ENCODE peak calls at places on chromosomes 12 and 14, in seven cellular contexts. F is CD8-positive, alpha-beta T cell; J is mucosa of descending colon; X is Caco-2; A is HCT116; Z is heart left ventricle; O is left lung. M is an unnamed sample.

GRCh38 chr12:98736352-98737326 is 91.5 kb downstream of the APAF1 start:
- DNase-seq in O (no peak), A (no peak), Z (no peak), X (no peak), F (no peak), J (no peak), M (no peak)

GRCh38 chr14:92507174-92507768 is 6.3 kb upstream of the RIN3 start:
- DNase-seq in X (no peak), F (no peak), Z (no peak), J (peak; percentile 89), O (peak; percentile 83), A (peak; percentile 33), M (peak; percentile 85)

GRCh38 chr12:76303365-76303764 is 44.9 kb downstream of the BBS10 start:
- DNase-seq in A (no peak), J (no peak), Z (no peak), O (no peak), F (no peak), X (no peak), M (no peak)

GRCh38 chr12:7970475-7971252 is 34.7 kb upstream of the SLC2A3 start:
- DNase-seq in F (peak; percentile 61), X (peak; percentile 99), J (peak; percentile 82), A (peak; percentile 61), Z (peak; percentile 95), O (peak; percentile 91), M (peak; percentile 95)

GRCh38 chr12:51954465-51955361 is 3.2 kb downstream of the ACVR1B start:
- DNase-seq in Z (no peak), A (no peak), X (no peak), J (no peak), O (no peak), F (no peak), M (no peak)

GRCh38 chr14:93800038-93800937 is 12.0 kb upstream of the PRIMA1 start:
- DNase-seq in F (no peak), Z (no peak), O (no peak), X (no peak), A (no peak), J (no peak), M (no peak)

GRCh38 chr14:85444685-85445084 is 85.3 kb upstream of the FLRT2 start:
- DNase-seq in A (no peak), X (no peak), F (no peak), J (no peak), Z (no peak), O (peak; percentile 34), M (no peak)

GRCh38 chr12:104514127-104514810 is 57.5 kb downstream of the CHST11 start:
- DNase-seq in Z (no peak), X (no peak), A (no peak), O (no peak), F (no peak), J (no peak), M (no peak)

GRCh38 chr12:14514946-14515345 is 52.7 kb downstream of the PLBD1 start:
- DNase-seq in X (no peak), A (no peak), J (no peak), Z (no peak), F (no peak), O (no peak), M (no peak)

GRCh38 chr14:70020350-70021170 is 141.3 kb downstream of the SMOC1 start:
- DNase-seq in F (no peak), J (no peak), O (no peak), Z (no peak), A (no peak), X (no peak), M (no peak)

GRCh38 chr12:124498178-124498869 is 69.1 kb downstream of the NCOR2 start:
- DNase-seq in X (no peak), A (no peak), Z (peak; percentile 58), F (no peak), O (no peak), J (no peak), M (no peak)
- H3K4me1 ChIP-seq in X (peaks cover 43% of the 10 kb centered on the region), A (peaks cover 23% of the 10 kb centered on the region), Z (peaks cover 92% of the 10 kb centered on the region), F (peaks cover 16% of the 10 kb centered on the region), O (peaks cover 67% of the 10 kb centered on the region), J (no peaks in the 10 kb centered on the region), M (peaks cover 68% of the 10 kb centered on the region)

DNA sequence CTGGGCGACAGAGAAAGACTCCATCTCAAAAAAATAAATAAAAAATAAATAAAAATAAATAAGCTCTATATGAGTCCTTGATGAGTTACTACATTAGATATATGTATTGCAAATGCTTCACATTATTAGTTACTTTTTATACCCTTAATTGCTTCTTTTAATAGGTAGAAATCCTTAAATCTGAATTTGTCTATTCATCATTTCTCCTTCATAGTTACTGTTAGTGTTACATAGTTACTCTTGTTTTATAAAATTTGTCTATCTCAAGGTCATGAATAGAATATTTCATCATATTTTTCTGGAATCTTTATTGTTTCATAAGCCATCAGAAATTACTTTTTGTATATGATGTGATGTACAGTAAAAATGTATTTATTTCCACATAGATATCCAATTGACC is 1624.8 kb upstream of the FLRT2 start:
- DNase-seq in J (no peak), A (no peak), O (no peak), F (no peak), Z (no peak), X (no peak), M (no peak)
- H3K36me3 ChIP-seq in J (no peaks in the 10 kb centered on the region), A (no peaks in the 10 kb centered on the region), O (no peaks in the 10 kb centered on the region), F (no peaks in the 10 kb centered on the region), Z (no peaks in the 10 kb centered on the region), X (no peaks in the 10 kb centered on the region), M (no peaks in the 10 kb centered on the region)

GRCh38 chr12:68804654-68805591 is 3.1 kb upstream of the MDM2 start:
- DNase-seq in O (no peak), Z (no peak), J (peak; percentile 42), X (peak; percentile 46), F (no peak), A (no peak), M (no peak)
- H3K4me3 ChIP-seq in O (no peak overlapping the region), Z (no peak overlapping the region), J (no peak overlapping the region), X (no peak overlapping the region), F (no peak overlapping the region), A (no peak overlapping the region), M (no peak overlapping the region)

GRCh38 chr12:6180300-6181051 is 19.7 kb upstream of the CD9 start:
- DNase-seq in J (peak; percentile 60), O (peak; percentile 72), F (no peak), A (peak; percentile 15), X (no peak), Z (peak; percentile 85), M (peak; percentile 75)
- H3K4me1 ChIP-seq in J (peaks cover 23% of the 10 kb centered on the region), O (peaks cover 55% of the 10 kb centered on the region), F (no peaks in the 10 kb centered on the region), A (peaks cover 16% of the 10 kb centered on the region), X (peaks cover 40% of the 10 kb centered on the region), Z (peaks cover 50% of the 10 kb centered on the region), M (peaks cover 51% of the 10 kb centered on the region)

GRCh38 chr14:64215978-64216377 is 78.2 kb downstream of the ESR2 start:
- DNase-seq in O (no peak), A (no peak), X (no peak), Z (no peak), J (no peak), F (no peak), M (no peak)
- H3K36me3 ChIP-seq in O (peaks cover 94% of the 10 kb centered on the region), A (peaks cover 11% of the 10 kb centered on the region), X (no peaks in the 10 kb centered on the region), Z (peaks cover 94% of the 10 kb centered on the region), J (peaks cover 9% of the 10 kb centered on the region), F (peaks cover 77% of the 10 kb centered on the region), M (peaks cover 97% of the 10 kb centered on the region)

GRCh38 chr12:110744176-110744575 is 1.5 kb upstream of the PPP1CC start:
- DNase-seq in J (peak; percentile 42), F (no peak), O (no peak), A (no peak), X (no peak), Z (no peak), M (no peak)

GRCh38 chr12:110741795-110742717 is 635 bp downstream of the PPP1CC start:
- DNase-seq in X (peak; percentile 41), A (no peak), O (peak; percentile 50), Z (no peak), J (no peak), F (no peak), M (peak; percentile 56)

GRCh38 chr12:110744697-110745264 is 2.1 kb upstream of the PPP1CC start:
- DNase-seq in F (no peak), O (no peak), Z (no peak), J (peak; percentile 74), X (no peak), A (no peak), M (no peak)

GRCh38 chr12:110742718-110743570 is at the start of gene PPP1CC:
- DNase-seq in A (peak; percentile 79), J (peak; percentile 95), X (peak; percentile 92), O (peak; percentile 95), Z (peak; percentile 97), F (peak; percentile 86), M (peak; percentile 96)

DNA sequence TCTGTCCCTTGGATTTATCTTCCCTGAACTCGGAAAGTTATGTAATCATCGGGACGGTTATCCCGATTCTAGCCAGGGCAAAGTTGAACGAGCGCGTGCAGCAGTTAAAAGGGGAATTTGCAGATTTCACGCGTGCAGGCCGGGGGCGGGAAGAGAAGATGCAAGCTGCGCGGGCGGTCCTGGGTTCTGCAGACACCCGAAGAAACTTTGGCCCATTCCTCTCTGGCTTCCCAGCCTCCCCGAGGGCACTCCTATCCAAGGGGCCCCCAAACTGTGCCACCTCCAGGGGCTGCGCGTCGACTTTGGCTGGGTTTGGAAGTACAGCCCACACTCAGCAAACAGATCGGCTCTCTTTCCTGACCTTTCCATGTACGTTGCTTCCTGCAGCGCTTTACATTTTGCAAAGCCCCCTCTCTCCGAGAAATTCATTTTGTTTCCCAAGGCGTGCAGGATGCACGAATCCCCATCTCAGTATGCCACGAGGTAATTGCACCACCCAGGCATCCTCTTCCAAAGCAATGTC is 941 bp upstream of the PPP1CC start:
- DNase-seq in F (no peak), A (no peak), Z (peak; percentile 74), X (no peak), J (peak; percentile 73), O (peak; percentile 66), M (peak; percentile 72)
- H3K4me3 ChIP-seq in F (no peak overlapping the region), A (peak overlapping the region; percentile 56), Z (peak overlapping the region; percentile 99), X (peak overlapping the region; percentile 97), J (no peak overlapping the region), O (peak overlapping the region; percentile 98), M (peak overlapping the region; percentile 100)

DNA sequence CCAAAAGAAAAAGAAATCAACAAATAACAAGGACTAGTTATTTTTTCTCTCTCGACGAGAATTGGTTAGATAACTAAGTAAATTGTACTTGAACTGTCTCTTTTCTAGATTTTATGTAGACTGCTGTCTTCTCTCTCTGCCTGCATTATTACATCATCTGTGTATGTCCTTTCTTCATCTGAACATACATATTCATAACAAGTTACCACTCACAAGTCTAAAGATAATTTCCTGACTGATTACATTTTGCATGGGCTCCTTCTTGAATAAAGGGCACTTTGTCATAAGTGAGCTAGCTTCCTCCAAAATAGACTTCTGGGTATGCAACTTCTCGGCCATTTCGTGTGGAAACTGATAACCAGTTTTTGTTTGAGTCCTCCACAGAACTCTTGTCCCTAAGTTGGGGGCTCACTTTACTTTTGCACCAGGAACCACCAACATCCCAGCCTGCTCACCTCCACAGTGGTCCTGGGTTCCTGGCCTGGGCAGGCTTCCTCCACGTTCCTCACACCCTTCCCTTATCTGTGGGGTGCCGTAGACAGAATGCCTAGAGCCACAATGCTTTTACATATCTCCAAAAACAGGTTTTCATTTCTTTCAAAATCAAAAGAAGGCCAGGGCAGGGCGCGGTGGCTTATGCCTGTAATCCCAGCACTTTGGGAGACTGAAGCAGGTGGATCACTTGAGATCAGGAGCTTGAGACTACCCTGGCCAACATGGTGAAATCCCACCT is 6.2 kb upstream of the DDX47 start:
- DNase-seq in J (no peak), Z (no peak), F (no peak), X (no peak), O (no peak), A (no peak), M (no peak)
- H3K4me1 ChIP-seq in J (peaks cover 25% of the 10 kb centered on the region), Z (peaks cover 39% of the 10 kb centered on the region), F (peaks cover 35% of the 10 kb centered on the region), X (peaks cover 55% of the 10 kb centered on the region), O (peaks cover 43% of the 10 kb centered on the region), A (peaks cover 29% of the 10 kb centered on the region), M (peaks cover 45% of the 10 kb centered on the region)